ENCODE peak calls at places on chromosomes 11 and 22, in four cellular contexts. B is fibroblast of lung, J is GM20000, O is RWPE1. C is an unnamed sample.

GRCh38 chr22:19853879-19854777 is 546 bp downstream of the GNB1L start:
- DNase-seq in B (peak), J (no peak), O (no peak), C (peak)

GRCh38 chr11:32935462-32936029 is 42.9 kb downstream of the QSER1 start:
- DNase-seq in B (peak), J (no peak), O (no peak), C (no peak)

GRCh38 chr22:38802671-38803121 is 8.8 kb upstream of the DNAL4 start:
- DNase-seq in B (peak), J (no peak), O (peak), C (no peak)

GRCh38 chr22:45576730-45577464 is 74.2 kb downstream of the FBLN1 start:
- DNase-seq in B (no peak), J (no peak), O (no peak), C (no peak)

GRCh38 chr11:42572231-42572610 is 739.6 kb upstream of the API5 start:
- DNase-seq in B (no peak), J (no peak), O (no peak), C (no peak)

GRCh38 chr11:94781822-94782221 is 13.7 kb downstream of the AMOTL1 start:
- DNase-seq in B (peak), J (no peak), O (no peak), C (no peak)

GRCh38 chr11:59186130-59186594 is 14.2 kb downstream of the DTX4 start:
- DNase-seq in B (no peak), J (peak), O (peak), C (peak)

GRCh38 chr11:47725445-47726442 is 10.6 kb upstream of the AGBL2 start:
- DNase-seq in B (peak), J (no peak), O (no peak), C (no peak)

GRCh38 chr22:18954333-18954732 is 18.2 kb upstream of the PRODH start:
- DNase-seq in B (peak), J (peak), O (peak), C (peak)

GRCh38 chr11:26078217-26078821 is 253.6 kb upstream of the ANO3 start:
- DNase-seq in B (peak), J (no peak), O (no peak), C (no peak)

GRCh38 chr11:11946180-11946579 is 62.2 kb downstream of the DKK3 start:
- DNase-seq in B (no peak), J (no peak), O (no peak), C (no peak)

GRCh38 chr11:3127706-3128355 is 37.3 kb downstream of the OSBPL5 start:
- DNase-seq in B (no peak), J (no peak), O (no peak), C (no peak)

GRCh38 chr11:75802022-75802912 is 12.7 kb upstream of the UVRAG start:
- DNase-seq in B (no peak), J (no peak), O (no peak), C (no peak)

GRCh38 chr22:17429516-17429915 is 60.3 kb downstream of the CECR2 start:
- DNase-seq in B (no peak), J (no peak), O (no peak), C (no peak)

GRCh38 chr22:23762866-23763578 is at the start of gene C22orf15:
- DNase-seq in B (no peak), J (no peak), O (no peak), C (peak)

GRCh38 chr11:8283510-8284272 is 20.0 kb upstream of the LMO1 start:
- DNase-seq in B (no peak), J (peak), O (no peak), C (peak)

GRCh38 chr22:33328789-33329296 is 270.7 kb upstream of the SYN3 start:
- DNase-seq in B (peak), J (no peak), O (no peak), C (peak)

GRCh38 chr11:76658231-76658630 is 12.3 kb downstream of the LRRC32 start:
- DNase-seq in B (no peak), J (no peak), O (no peak), C (no peak)

GRCh38 chr11:120937501-120937900 is 86.4 kb upstream of the TBCEL start:
- DNase-seq in B (no peak), J (no peak), O (no peak), C (no peak)

GRCh38 chr22:37951305-37951704 is 2.1 kb downstream of the C22orf23 start:
- DNase-seq in B (peak), J (no peak), O (no peak), C (no peak)

GRCh38 chr11:78310500-78310909 is 107.1 kb downstream of the GAB2 start:
- DNase-seq in B (peak), J (peak), O (no peak), C (no peak)

GRCh38 chr11:94823127-94823732 is 55.1 kb downstream of the AMOTL1 start:
- DNase-seq in B (no peak), J (no peak), O (no peak), C (no peak)

GRCh38 chr11:119421941-119422504 is 949 bp downstream of the THY1 start:
- DNase-seq in B (peak), J (peak), O (no peak), C (peak)

GRCh38 chr11:78952188-78952587 is 377.5 kb upstream of the NARS2 start:
- DNase-seq in B (no peak), J (no peak), O (no peak), C (no peak)

GRCh38 chr22:25327018-25327755 is 107.7 kb downstream of the CRYBB2 start:
- DNase-seq in B (no peak), J (no peak), O (no peak), C (no peak)

GRCh38 chr22:50246242-50247175 is 1.7 kb upstream of the TUBGCP6 start:
- DNase-seq in B (no peak), J (no peak), O (no peak), C (no peak)
- TF ChIP-seq CTCF in B (no peak), J (no peak), O (no peak), C (peak)

DNA sequence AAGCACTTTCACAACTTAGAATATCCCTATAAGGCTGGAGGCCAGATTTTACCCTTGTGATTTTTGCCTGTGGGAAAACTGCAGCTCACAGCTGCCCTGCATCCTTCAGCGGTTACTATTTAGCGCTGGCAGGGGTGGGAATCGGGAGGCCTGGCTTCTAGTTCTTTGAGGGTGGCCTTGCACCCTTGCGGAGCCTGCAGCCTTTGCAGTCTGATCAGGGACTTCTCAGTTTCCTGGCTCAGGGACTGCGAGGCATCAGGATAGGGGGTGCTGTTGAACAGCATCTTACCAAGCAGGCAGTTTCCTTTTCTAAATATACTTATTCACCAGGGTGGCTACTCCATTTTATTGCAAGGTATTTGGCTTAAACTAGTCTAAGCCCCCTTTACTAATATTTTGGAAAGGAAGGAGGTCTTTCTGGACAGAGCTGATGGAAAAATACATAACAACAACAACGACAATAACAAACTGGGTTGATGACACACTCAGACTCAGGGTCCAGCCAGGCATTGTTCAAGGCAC is 2.9 kb upstream of the APOA1 start:
- DNase-seq in B (peak), J (no peak), O (no peak), C (no peak)
- TF ChIP-seq CTCF in B (peak), J (no peak), O (no peak), C (no peak)

DNA sequence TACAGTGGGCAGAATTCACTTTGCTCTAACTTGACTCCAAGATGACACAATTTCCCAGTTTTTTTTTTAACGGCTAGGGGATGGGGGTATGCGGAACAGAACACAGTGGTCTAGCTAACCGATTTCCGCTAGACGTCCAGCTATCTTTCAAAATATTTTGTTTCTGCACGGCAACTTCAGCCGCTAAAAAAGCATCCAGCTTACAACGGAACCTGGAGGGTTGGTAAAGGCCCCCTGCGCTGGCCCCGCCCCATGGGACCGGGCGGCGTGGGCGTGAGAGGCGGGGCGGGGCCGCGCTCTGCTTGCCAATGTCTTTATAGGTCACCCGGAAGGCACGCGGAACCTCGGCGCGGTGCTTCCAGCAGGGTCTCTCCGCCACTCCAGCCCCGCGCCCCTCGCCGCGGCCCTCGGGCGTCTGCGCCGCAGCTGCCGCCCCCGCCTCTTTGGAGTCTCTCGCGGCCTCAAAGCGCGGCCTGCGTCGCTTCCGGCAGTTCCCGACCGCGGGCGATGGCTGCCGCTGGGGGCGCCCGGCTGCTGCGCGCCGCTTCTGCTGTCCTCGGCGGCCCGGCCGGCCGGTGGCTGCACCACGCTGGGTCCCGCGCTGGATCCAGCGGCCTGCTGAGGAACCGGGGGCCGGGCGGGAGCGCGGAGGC is at the start of gene FDX1:
- DNase-seq in B (peak), J (peak), O (peak), C (peak)
- TF ChIP-seq CTCF in B (peak), J (peak), O (peak), C (peak)

GRCh38 chr11:70068345-70068744 is 9.8 kb upstream of the ANO1 start:
- DNase-seq in B (no peak), J (no peak), O (no peak), C (no peak)

GRCh38 chr11:70066628-70067027 is 11.5 kb upstream of the ANO1 start:
- DNase-seq in B (no peak), J (no peak), O (no peak), C (no peak)

GRCh38 chr11:70066136-70066520 is 12.0 kb upstream of the ANO1 start:
- DNase-seq in B (no peak), J (no peak), O (no peak), C (no peak)

GRCh38 chr11:70067591-70068341 is 10.4 kb upstream of the ANO1 start:
- DNase-seq in B (no peak), J (no peak), O (peak), C (no peak)

DNA sequence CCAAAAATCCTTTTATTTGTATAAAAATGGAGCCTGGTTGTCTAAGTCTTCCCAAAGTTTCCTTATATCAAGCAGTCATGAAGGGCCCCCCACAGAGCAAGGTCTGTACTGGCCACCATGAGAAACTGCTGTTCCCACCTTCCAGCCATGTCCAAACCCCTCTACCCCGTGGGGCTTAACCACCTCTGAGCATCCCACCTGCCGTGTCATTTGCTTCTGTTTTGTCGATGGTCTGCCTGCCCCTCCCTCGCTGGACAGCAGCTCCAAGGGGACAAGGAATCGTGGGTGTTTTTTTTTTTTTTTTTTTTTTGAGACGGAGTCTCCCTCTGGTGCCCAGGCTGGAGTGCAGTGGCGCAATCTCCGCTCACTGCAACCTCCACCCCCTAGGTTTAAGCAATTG is 11.1 kb upstream of the ANO1 start:
- DNase-seq in B (no peak), J (no peak), O (no peak), C (no peak)
- TF ChIP-seq CTCF in B (no peak), J (no peak), O (no peak), C (no peak)

GRCh38 chr11:46521947-46522681 is 71.7 kb downstream of the AMBRA1 start:
- DNase-seq in B (peak), J (no peak), O (no peak), C (no peak)
- TF ChIP-seq CTCF in B (no peak), J (no peak), O (no peak), C (peak)

GRCh38 chr11:27721505-27722116 is 21.4 kb upstream of the BDNF start:
- DNase-seq in B (no peak), J (no peak), O (no peak), C (no peak)

GRCh38 chr11:27722945-27723344 is 22.7 kb upstream of the BDNF start:
- DNase-seq in B (no peak), J (no peak), O (no peak), C (peak)

GRCh38 chr11:27726981-27727380 is 26.7 kb upstream of the BDNF start:
- DNase-seq in B (no peak), J (no peak), O (no peak), C (no peak)

GRCh38 chr11:27722117-27722844 is 22.0 kb upstream of the BDNF start:
- DNase-seq in B (peak), J (peak), O (peak), C (peak)

GRCh38 chr11:27723685-27724084 is 23.4 kb upstream of the BDNF start:
- DNase-seq in B (no peak), J (no peak), O (no peak), C (no peak)
- TF ChIP-seq CTCF in B (no peak), J (no peak), O (no peak), C (no peak)

GRCh38 chr11:122850076-122850631 is 11.9 kb downstream of the CRTAM start:
- DNase-seq in B (no peak), J (no peak), O (no peak), C (peak)
- TF ChIP-seq CTCF in B (no peak), J (no peak), O (no peak), C (no peak)

C was measured in activated CD8-positive, alpha-beta T cell treated with anti-CD3 and anti-CD28 coated beads for 36 hours.